ENCODE peak calls at places on chromosomes 12 and 14, in five cellular contexts. N, W, Q, J and V are unnamed samples.

GRCh38 chr12:28512876-28513275 is 322.6 kb downstream of the CCDC91 start:
- DNase-seq in N (no peak), W (no peak), Q (no peak), J (no peak), V (no peak)

GRCh38 chr12:25054076-25054782 is 105.3 kb upstream of the BCAT1 start:
- DNase-seq in N (peak), W (no peak), Q (no peak), J (no peak), V (no peak)

GRCh38 chr12:50633950-50634349 is 129.2 kb downstream of the DIP2B start:
- DNase-seq in N (no peak), W (no peak), Q (no peak), J (no peak), V (no peak)

GRCh38 chr12:130041983-130042812 is 120.1 kb upstream of the FZD10 start:
- DNase-seq in N (no peak), W (peak), Q (peak), J (no peak), V (no peak)

GRCh38 chr12:95197636-95198035 is 19.6 kb downstream of the FGD6 start:
- DNase-seq in N (no peak), W (no peak), Q (no peak), J (no peak), V (no peak)

GRCh38 chr12:45089417-45089816 is 38.5 kb upstream of the DBX2 start:
- DNase-seq in N (no peak), W (no peak), Q (no peak), J (no peak), V (no peak)

GRCh38 chr12:69534389-69534822 is 50.9 kb upstream of the CCT2 start:
- DNase-seq in N (peak), W (no peak), Q (no peak), J (peak), V (peak)

GRCh38 chr12:117090816-117091711 is 8.2 kb downstream of the TESC start:
- DNase-seq in N (no peak), W (no peak), Q (no peak), J (no peak), V (no peak)

GRCh38 chr12:7716391-7716790 is 5.2 kb downstream of the DPPA3 start:
- DNase-seq in N (peak), W (peak), Q (no peak), J (no peak), V (no peak)

GRCh38 chr12:50053583-50053982 is 3.8 kb upstream of the ASIC1 start:
- DNase-seq in N (no peak), W (no peak), Q (no peak), J (no peak), V (no peak)

GRCh38 chr12:546920-547845 is 87.4 kb downstream of the B4GALNT3 start:
- DNase-seq in N (peak), W (peak), Q (no peak), J (peak), V (peak)

GRCh38 chr12:93805736-93806141 is 128.6 kb downstream of the CRADD start:
- DNase-seq in N (no peak), W (no peak), Q (no peak), J (no peak), V (no peak)

GRCh38 chr14:38171197-38171596 is 36.5 kb upstream of the SSTR1 start:
- DNase-seq in N (no peak), W (no peak), Q (no peak), J (no peak), V (no peak)

GRCh38 chr12:32159381-32159780 is 52.7 kb downstream of the BICD1 start:
- DNase-seq in N (no peak), W (no peak), Q (no peak), J (no peak), V (no peak)

GRCh38 chr14:96752594-96752993 is 44.6 kb upstream of the VRK1 start:
- DNase-seq in N (no peak), W (no peak), Q (no peak), J (no peak), V (no peak)

GRCh38 chr12:14843425-14843887 is at the start of gene ART4:
- DNase-seq in N (no peak), W (peak), Q (no peak), J (peak), V (no peak)

GRCh38 chr14:69376439-69376838 is 21.7 kb downstream of the ERH start:
- DNase-seq in N (peak), W (no peak), Q (no peak), J (no peak), V (no peak)

GRCh38 chr14:64704145-64704742 is at the start of gene PLEKHG3:
- DNase-seq in N (peak), W (peak), Q (peak), J (peak), V (peak)

GRCh38 chr14:104974665-104975390 is 3.3 kb downstream of the AHNAK2 start:
- DNase-seq in N (no peak), W (no peak), Q (no peak), J (peak), V (no peak)

GRCh38 chr12:57815177-57816000 is 3.1 kb downstream of the AVIL start:
- DNase-seq in N (peak), W (no peak), Q (no peak), J (no peak), V (no peak)

GRCh38 chr12:29207120-29207519 is 58.0 kb downstream of the FAR2 start:
- DNase-seq in N (no peak), W (no peak), Q (no peak), J (no peak), V (no peak)

GRCh38 chr12:64700532-64700931 is 58.7 kb downstream of the GNS start:
- DNase-seq in N (no peak), W (no peak), Q (no peak), J (no peak), V (no peak)
- TF ChIP-seq POLR2A in N (no peak), W (no peak), Q (no peak), J (no peak), V (no peak)

GRCh38 chr12:12714276-12715001 is 2.7 kb upstream of the CDKN1B start:
- DNase-seq in N (peak), W (no peak), Q (peak), J (peak), V (no peak)
- TF ChIP-seq POLR2A in N (no peak), W (peak), Q (peak), J (no peak), V (no peak)

DNA sequence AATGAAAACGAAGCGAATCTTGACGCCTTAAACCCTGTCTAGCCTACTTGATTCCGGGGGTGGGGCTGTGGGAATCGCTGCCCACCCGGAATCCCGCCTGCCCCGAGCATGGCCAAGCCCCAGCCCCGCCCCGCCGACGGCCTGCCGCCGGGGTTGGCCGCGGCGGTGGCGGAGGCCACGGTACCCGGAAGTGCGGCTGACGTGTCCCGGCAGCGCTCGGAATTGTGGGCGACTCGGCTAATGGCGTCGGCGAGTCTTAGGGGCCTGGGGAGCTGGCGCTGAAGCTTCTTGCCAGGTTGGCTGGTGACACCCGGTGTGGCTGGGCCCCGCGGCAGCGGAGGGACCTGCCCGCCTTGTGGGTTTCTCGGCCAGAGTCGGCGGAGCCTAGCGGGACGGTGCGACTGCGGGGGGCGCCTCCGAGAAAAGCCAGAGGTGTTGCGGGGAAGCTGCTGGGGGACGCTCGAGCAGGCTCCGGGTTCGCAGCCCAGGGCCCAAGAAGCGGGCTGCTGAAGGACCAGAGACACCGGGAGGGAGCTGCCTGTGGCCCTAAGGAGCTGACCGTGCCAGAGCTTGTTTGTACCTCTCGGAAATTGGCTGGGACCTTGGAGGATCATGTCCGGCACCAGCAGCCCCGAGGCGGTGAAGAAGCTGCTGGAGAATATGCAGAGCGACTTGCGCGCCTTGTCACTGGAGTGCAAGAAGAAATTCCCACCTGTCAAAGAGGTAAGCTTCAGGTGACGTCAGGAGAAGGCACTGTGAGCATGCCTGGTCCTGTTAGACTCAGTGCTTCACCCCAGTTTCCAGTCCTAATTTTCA is at the start of gene MON2:
- DNase-seq in N (peak), W (peak), Q (peak), J (peak), V (peak)
- TF ChIP-seq POLR2A in N (peak), W (peak), Q (peak), J (no peak), V (peak)

GRCh38 chr14:22598099-22598895 is at the start of gene ABHD4:
- DNase-seq in N (peak), W (peak), Q (peak), J (peak), V (peak)
- TF ChIP-seq POLR2A in N (peak), W (peak), Q (peak), J (no peak), V (peak)

GRCh38 chr14:67816326-67817009 is at the start of gene ZFYVE26:
- DNase-seq in N (peak), W (peak), Q (peak), J (peak), V (peak)
- TF ChIP-seq POLR2A in N (peak), W (peak), Q (peak), J (no peak), V (peak)

GRCh38 chr14:103514596-103515421 is 7.8 kb downstream of the CKB start:
- DNase-seq in N (no peak), W (no peak), Q (no peak), J (no peak), V (no peak)
- TF ChIP-seq POLR2A in N (no peak), W (no peak), Q (no peak), J (no peak), V (no peak)

DNA sequence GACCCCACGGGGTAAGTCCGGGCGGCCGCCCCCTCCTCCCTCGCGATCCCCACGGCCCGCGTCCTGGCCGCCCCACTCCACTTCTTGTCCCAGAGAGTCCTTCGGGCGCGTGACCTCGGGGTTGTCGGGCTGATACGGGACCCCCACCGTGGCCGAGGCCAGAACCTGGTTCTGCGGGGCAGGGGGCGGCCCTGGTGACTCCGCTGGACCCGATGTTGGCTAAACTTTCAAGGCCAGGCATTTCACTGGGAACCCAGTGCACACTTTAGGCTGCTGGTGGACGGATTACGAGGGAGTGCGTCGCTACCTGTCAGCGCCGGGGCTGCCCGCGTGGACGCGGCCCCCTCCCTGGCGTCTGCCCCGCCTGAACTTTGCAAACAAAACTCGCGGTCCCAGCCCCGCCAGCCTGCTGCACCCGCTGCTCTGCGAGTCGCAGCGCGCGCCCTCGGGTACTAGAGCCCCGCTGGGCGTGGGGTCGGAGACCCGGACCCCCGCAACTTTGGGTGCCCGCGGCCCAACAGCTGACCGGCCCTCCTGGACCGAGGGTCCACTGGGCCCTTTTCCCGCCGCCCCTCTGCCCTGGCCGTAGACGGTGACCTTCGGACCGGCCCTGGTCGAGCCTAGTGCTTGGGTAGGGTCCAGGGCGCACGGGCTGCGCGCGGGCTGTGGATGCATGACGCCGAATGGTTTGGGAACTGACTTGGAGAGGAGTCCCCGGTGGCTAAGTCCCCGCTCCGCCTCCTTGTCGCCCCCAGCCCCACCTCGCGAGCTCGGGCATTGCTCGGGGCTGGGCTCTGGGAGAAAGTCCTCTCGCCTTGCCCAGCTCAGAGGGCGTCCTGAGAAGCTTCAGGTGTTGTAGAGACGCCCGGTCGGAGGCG is 624 bp downstream of the RIN3 start:
- DNase-seq in N (peak), W (no peak), Q (no peak), J (no peak), V (no peak)
- TF ChIP-seq POLR2A in N (no peak), W (no peak), Q (no peak), J (no peak), V (no peak)

GRCh38 chr14:101705733-101706508 is 55.6 kb upstream of the PPP2R5C start:
- DNase-seq in N (no peak), W (no peak), Q (no peak), J (peak), V (no peak)
- TF ChIP-seq POLR2A in N (no peak), W (no peak), Q (no peak), J (no peak), V (no peak)

DNA sequence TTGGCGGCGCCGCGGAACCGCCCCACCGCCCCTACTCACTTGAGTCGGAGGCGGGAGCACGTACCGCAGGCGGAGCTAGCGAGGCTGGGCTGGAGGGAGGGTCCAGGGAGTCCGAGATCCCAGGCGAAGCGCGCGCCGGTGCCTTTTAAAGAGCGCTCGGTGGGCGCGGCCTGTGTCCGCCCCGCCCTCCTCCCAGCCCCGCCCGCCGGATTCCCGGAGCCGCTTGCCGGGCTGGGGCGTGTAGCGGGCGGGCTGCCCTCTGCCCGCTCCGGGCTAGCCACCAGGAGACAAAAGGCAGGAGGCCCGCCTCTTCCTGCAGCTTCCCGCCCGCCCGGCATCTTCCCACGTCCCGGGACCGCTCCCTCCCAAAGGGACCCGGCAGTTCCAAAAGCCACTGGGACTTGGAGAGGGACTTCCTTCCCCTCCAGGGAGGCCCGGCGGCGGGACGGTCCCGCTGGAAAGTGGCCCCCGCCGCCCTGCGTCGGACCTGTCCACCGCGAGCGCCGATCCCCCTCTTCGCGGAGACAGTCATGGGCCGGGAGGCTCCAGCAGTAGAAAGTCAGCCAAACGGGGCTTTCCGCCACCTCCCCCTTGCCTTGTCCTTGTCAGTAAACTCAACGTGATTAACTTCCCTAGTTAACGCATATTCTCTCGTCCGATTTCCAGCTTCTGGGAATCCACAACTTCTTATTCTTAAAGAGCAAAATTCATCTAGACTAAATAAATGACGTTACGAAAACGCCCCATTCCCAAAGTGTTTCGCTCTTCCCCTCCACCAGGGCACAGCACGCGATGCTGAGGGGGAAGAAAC is at the start of gene CSRP2:
- DNase-seq in N (peak), W (peak), Q (peak), J (peak), V (peak)
- TF ChIP-seq POLR2A in N (peak), W (no peak), Q (peak), J (no peak), V (peak)